ENCODE peak calls at places on chromosome 14, in four cellular contexts. H is endothelial cell of umbilical vein, R is mammary epithelial cell, J is OCI-LY7. Z is an unnamed sample.

GRCh38 chr14:69094481-69094880 is 58.4 kb downstream of the DCAF5 start:
- DNase-seq in J (no peak), R (no peak), H (no peak), Z (no peak)

GRCh38 chr14:73248294-73248868 is 11.1 kb downstream of the PAPLN start:
- DNase-seq in J (peak; percentile 83), R (peak; percentile 74), H (no peak), Z (peak; percentile 64)

GRCh38 chr14:100673085-100673806 is 53.4 kb upstream of the DLK1 start:
- DNase-seq in J (no peak), H (no peak), R (no peak), Z (no peak)

GRCh38 chr14:34628681-34629135 is 1.2 kb downstream of the SNX6 start:
- DNase-seq in H (peak; percentile 38), R (no peak), J (peak; percentile 6), Z (no peak)

GRCh38 chr14:62181591-62181990 is 419.4 kb downstream of the SNAPC1 start:
- DNase-seq in R (no peak), J (no peak), H (no peak), Z (no peak)

GRCh38 chr14:57871487-57872080 is 5.7 kb upstream of the SLC35F4 start:
- DNase-seq in H (peak; percentile 26), R (peak; percentile 33), J (peak; percentile 38), Z (peak; percentile 48)

GRCh38 chr14:94998110-94998509 is 159.2 kb downstream of the DICER1 start:
- DNase-seq in J (no peak), H (no peak), R (no peak), Z (no peak)

GRCh38 chr14:99831915-99832314 is 38.7 kb downstream of the EML1 start:
- DNase-seq in J (no peak), H (no peak), R (no peak), Z (no peak)

GRCh38 chr14:48575772-48576171 is 900.4 kb upstream of the MDGA2 start:
- DNase-seq in R (no peak), J (no peak), H (no peak), Z (no peak)

GRCh38 chr14:50944647-50945413 is 547 bp upstream of the PYGL start:
- DNase-seq in J (no peak), R (peak; percentile 80), H (peak; percentile 41), Z (peak; percentile 83)

GRCh38 chr14:41662780-41663477 is 56.3 kb downstream of the LRFN5 start:
- DNase-seq in H (no peak), J (no peak), R (no peak), Z (no peak)

GRCh38 chr14:21090194-21090939 is 8.1 kb downstream of the ZNF219 start:
- DNase-seq in R (no peak), H (no peak), J (peak; percentile 39), Z (no peak)

GRCh38 chr14:92952497-92953298 is 29.7 kb downstream of the CHGA start:
- DNase-seq in H (no peak), J (no peak), R (no peak), Z (no peak)

GRCh38 chr14:99497341-99497740 is 16.1 kb downstream of the CCNK start:
- DNase-seq in H (no peak), R (no peak), J (no peak), Z (no peak)

GRCh38 chr14:92625213-92625612 is 111.6 kb downstream of the RIN3 start:
- DNase-seq in H (no peak), J (no peak), R (peak; percentile 87), Z (peak; percentile 85)

GRCh38 chr14:92880851-92881250 is 42.1 kb upstream of the CHGA start:
- DNase-seq in H (peak; percentile 20), R (peak; percentile 58), J (no peak), Z (peak; percentile 83)

GRCh38 chr14:52069617-52070431 is 965 bp upstream of the NID2 start:
- DNase-seq in J (no peak), H (no peak), R (no peak), Z (no peak)

GRCh38 chr14:73633517-73634332 is 11.1 kb upstream of the DNAL1 start:
- DNase-seq in J (peak; percentile 60), R (peak; percentile 46), H (peak; percentile 71), Z (peak; percentile 65)

GRCh38 chr14:64848239-64848638 is 31.5 kb downstream of the SPTB start:
- DNase-seq in H (no peak), R (no peak), J (no peak), Z (no peak)

GRCh38 chr14:58239259-58240210 is 5.1 kb upstream of the PSMA3 start:
- DNase-seq in J (peak; percentile 73), R (peak; percentile 46), H (peak; percentile 81), Z (peak; percentile 51)

GRCh38 chr14:75981426-75981825 is 369 bp downstream of the TGFB3 start:
- DNase-seq in H (peak; percentile 49), J (peak; percentile 34), R (no peak), Z (peak; percentile 20)

GRCh38 chr14:23457587-23458445 is 11.7 kb upstream of the NGDN start:
- DNase-seq in J (no peak), R (no peak), H (no peak), Z (no peak)

GRCh38 chr14:23465261-23465660 is 4.2 kb upstream of the NGDN start:
- DNase-seq in R (no peak), J (no peak), H (no peak), Z (no peak)

GRCh38 chr14:23464700-23465099 is 4.8 kb upstream of the NGDN start:
- DNase-seq in R (no peak), J (no peak), H (no peak), Z (no peak)

GRCh38 chr14:23460960-23461359 is 8.5 kb upstream of the NGDN start:
- DNase-seq in J (no peak), R (no peak), H (no peak), Z (no peak)
- TF ChIP-seq CTCF in J (no peak), R (peak; percentile 2), H (no peak), Z (no peak)

GRCh38 chr14:89955418-89956293 is at the start of gene TDP1:
- DNase-seq in H (peak; percentile 96), R (peak; percentile 94), J (peak; percentile 97), Z (peak; percentile 98)
- TF ChIP-seq CTCF in H (peak; percentile 18), R (no peak), J (peak; percentile 66), Z (no peak)

GRCh38 chr14:97010491-97011160 is 213.4 kb downstream of the VRK1 start:
- DNase-seq in H (no peak), R (no peak), J (no peak), Z (no peak)
- TF ChIP-seq CTCF in H (no peak), R (no peak), J (peak; percentile 31), Z (no peak)

DNA sequence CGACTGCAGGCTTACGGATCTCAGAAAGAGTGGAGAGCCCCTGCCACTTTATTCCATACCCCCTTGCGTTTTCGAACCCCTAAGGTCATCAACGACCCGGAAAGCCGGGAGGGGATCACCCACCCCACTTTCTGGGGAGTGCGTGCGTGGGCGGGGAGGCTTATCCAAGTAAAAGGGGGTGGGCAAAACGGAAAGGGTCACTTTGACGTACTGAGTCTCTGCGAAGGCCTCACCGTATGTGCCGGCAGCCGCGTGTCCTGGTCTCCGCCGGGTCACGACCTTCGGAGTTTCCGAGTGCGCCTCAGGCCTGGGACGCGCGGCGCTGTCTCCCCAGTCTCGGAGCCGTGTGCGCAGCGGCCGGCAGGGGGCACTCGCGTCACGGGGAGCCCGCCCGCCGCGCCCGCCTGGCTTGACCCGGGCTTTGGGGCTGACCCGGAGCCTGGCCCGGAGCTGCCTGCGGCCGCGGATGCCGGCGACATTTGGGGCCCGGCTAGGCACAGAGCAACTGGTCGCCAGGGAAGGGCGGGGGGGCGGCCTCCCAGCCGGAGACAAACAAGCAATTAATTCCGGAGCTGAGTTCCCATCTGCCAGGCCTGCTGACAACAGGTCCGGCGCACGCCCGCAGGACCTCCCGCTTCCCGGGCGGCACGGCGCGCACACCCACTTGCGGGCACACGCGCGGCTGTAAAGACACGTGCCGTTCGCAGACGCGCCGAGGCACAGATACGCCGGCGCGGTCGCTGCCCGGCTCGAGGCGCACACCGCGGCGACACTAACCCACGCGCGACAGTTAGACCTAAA is 890 bp upstream of the KIF26A start:
- DNase-seq in R (no peak), H (peak; percentile 51), J (peak; percentile 43), Z (peak; percentile 36)
- TF ChIP-seq CTCF in R (peak; percentile 68), H (peak; percentile 79), J (peak; percentile 84), Z (peak; percentile 45)

DNA sequence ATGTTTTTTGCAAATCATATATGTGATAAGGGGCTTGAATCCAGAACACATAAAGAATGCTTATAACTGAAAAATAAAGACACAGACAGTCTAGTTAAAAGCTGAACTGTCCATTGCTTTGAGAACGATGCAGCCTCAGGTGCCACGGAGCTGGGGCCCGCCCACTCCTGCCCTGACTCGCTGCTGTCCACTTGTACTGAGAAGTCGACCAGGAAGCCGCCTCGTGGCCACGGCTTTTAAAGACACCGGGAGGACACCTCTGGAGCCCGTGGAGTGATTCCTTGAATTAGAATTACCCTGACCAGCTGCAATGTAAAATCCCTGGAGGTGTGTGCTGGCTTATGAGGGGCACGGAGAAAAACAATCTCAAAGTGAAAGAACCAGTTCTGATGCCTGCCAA is 23.9 kb upstream of the TEX22 start:
- DNase-seq in J (no peak), R (peak; percentile 35), H (no peak), Z (peak; percentile 54)
- TF ChIP-seq CTCF in J (no peak), R (peak; percentile 35), H (no peak), Z (peak; percentile 11)

DNA sequence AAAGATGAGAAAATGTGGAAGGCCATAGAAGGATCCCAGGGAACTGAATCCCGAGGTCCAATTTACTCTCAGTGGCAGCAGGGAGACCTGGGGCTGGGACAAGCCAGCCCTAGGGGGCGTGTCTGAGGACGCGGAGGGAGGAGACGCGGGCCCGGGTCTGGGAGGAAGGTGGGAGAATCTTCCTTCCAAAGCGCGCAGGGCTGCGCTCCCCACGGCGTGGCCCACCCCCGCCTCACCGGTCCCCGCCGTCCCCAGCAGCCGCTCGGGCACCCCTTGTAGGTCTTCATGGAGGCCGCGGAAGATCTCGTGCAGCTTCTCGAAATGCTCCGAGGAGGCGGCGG is 323 bp downstream of the VTI1B start:
- DNase-seq in J (peak; percentile 56), H (peak; percentile 70), R (peak; percentile 58), Z (peak; percentile 67)
- TF ChIP-seq CTCF in J (peak; percentile 47), H (no peak), R (peak; percentile 29), Z (peak; percentile 26)

GRCh38 chr14:105021656-105022275 is 883 bp upstream of the CDCA4 start:
- DNase-seq in R (peak; percentile 51), J (peak; percentile 64), H (no peak), Z (peak; percentile 54)
- TF ChIP-seq CTCF in R (peak; percentile 8), J (peak; percentile 80), H (no peak), Z (peak; percentile 8)

GRCh38 chr14:36208690-36209278 is 32.3 kb upstream of the PTCSC3 start:
- DNase-seq in J (no peak), H (no peak), R (no peak), Z (no peak)

GRCh38 chr14:36212577-36212976 is 36.1 kb upstream of the PTCSC3 start:
- DNase-seq in J (no peak), H (no peak), R (no peak), Z (no peak)

GRCh38 chr14:36204674-36205073 is 28.2 kb upstream of the PTCSC3 start:
- DNase-seq in R (no peak), J (no peak), H (no peak), Z (no peak)

GRCh38 chr14:36212987-36213386 is 36.5 kb upstream of the PTCSC3 start:
- DNase-seq in J (no peak), R (no peak), H (no peak), Z (no peak)

DNA sequence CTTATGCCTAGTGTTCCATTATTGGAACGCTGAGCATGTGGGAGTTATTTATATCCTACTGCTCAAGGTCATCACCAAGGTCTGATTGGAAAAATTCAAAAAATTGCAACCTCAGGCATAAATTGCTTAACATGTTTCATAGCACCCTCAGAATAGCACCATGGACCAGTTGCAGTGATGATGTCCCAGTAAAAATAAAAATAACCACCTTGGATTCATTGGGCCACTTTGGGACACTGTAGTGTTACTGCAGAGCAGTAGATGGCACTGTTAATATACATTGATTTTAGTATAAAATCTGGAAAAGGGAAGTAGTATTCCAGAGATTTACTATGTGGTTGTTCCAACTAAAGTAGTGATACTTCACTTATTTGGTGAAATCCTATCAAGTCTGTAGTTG is 31.0 kb upstream of the PTCSC3 start:
- DNase-seq in H (no peak), R (no peak), J (no peak), Z (peak; percentile 28)
- TF ChIP-seq CTCF in H (no peak), R (peak; percentile 52), J (peak; percentile 54), Z (peak; percentile 60)

GRCh38 chr14:106538193-106538592 is 1011.8 kb downstream of the TMEM121 start:
- DNase-seq in H (no peak), J (peak; percentile 17), R (no peak), Z (no peak)
- TF ChIP-seq CTCF in H (no peak), J (no peak), R (no peak), Z (no peak)

Z was measured in epithelial cell of esophagus.